ENCODE peak calls at places on chromosomes 2 and 18, in six cellular contexts. H is right lobe of liver, Q is IMR-90, J is left ventricle myocardium inferior, W is BE2C, N is breast epithelium. I is an unnamed sample.

GRCh38 chr2:35298493-35298892 is 1057.1 kb upstream of the CRIM1 start:
- DNase-seq in H (no peak), Q (no peak), J (no peak), W (peak; percentile 9), N (peak; percentile 38), I (no peak)

GRCh38 chr2:148303166-148303565 is 282.3 kb downstream of the MBD5 start:
- DNase-seq in H (no peak), Q (no peak), J (no peak), W (no peak), N (no peak), I (no peak)

GRCh38 chr2:36287363-36288275 is 68.0 kb upstream of the CRIM1 start:
- DNase-seq in H (no peak), Q (peak; percentile 86), J (no peak), W (no peak), N (no peak), I (no peak)

GRCh38 chr2:165573534-165574461 is 104.3 kb downstream of the CSRNP3 start:
- DNase-seq in H (peak; percentile 62), Q (no peak), J (peak; percentile 36), W (peak; percentile 66), N (peak; percentile 33), I (no peak)

GRCh38 chr2:132884692-132885091 is 214.7 kb upstream of the LYPD1 start:
- DNase-seq in H (no peak), Q (no peak), J (no peak), W (no peak), N (no peak), I (no peak)

GRCh38 chr18:25099838-25100393 is 252.1 kb downstream of the ZNF521 start:
- DNase-seq in H (no peak), Q (peak; percentile 40), J (no peak), W (no peak), N (no peak), I (no peak)

GRCh38 chr2:230672836-230673235 is 39.8 kb upstream of the CAB39 start:
- DNase-seq in H (no peak), Q (no peak), J (no peak), W (no peak), N (no peak), I (no peak)

GRCh38 chr18:26466026-26466425 is 82.3 kb downstream of the KCTD1 start:
- DNase-seq in H (no peak), Q (no peak), J (no peak), W (no peak), N (no peak), I (no peak)

GRCh38 chr2:37585982-37586621 is 85.3 kb downstream of the CDC42EP3 start:
- DNase-seq in H (no peak), Q (peak; percentile 93), J (no peak), W (no peak), N (peak; percentile 59), I (peak; percentile 50)

GRCh38 chr2:241943209-241943850 is 73.8 kb downstream of the RTP5 start:
- DNase-seq in H (no peak), Q (no peak), J (no peak), W (no peak), N (no peak), I (no peak)

GRCh38 chr2:56770490-56770889 is 586.7 kb downstream of the CCDC85A start:
- DNase-seq in H (no peak), Q (peak; percentile 7), J (no peak), W (no peak), N (no peak), I (no peak)

GRCh38 chr2:191155608-191156071 is 4.8 kb upstream of the STAT4 start:
- DNase-seq in H (no peak), Q (peak; percentile 70), J (no peak), W (no peak), N (no peak), I (no peak)

GRCh38 chr2:12262681-12263436 is 453.9 kb upstream of the TRIB2 start:
- DNase-seq in H (no peak), Q (peak; percentile 77), J (no peak), W (no peak), N (no peak), I (no peak)

GRCh38 chr2:238711346-238711745 is 136.5 kb upstream of the TWIST2 start:
- DNase-seq in H (no peak), Q (no peak), J (no peak), W (no peak), N (no peak), I (no peak)

GRCh38 chr2:196486145-196486544 is 153.4 kb upstream of the CCDC150 start:
- DNase-seq in H (no peak), Q (no peak), J (no peak), W (no peak), N (no peak), I (no peak)

GRCh38 chr18:56869189-56869777 is 218.1 kb downstream of the WDR7 start:
- DNase-seq in H (no peak), Q (peak; percentile 73), J (no peak), W (no peak), N (no peak), I (no peak)

GRCh38 chr2:75560768-75561565 is at the start of gene EVA1A:
- DNase-seq in H (peak; percentile 73), Q (peak; percentile 81), J (peak; percentile 24), W (peak; percentile 4), N (peak; percentile 36), I (peak; percentile 90)

GRCh38 chr18:53756607-53756972 is 467.9 kb downstream of the MBD2 start:
- DNase-seq in H (no peak), Q (no peak), J (no peak), W (no peak), N (no peak), I (no peak)

GRCh38 chr18:29439398-29439797 is 1262.5 kb upstream of the CDH2 start:
- DNase-seq in H (no peak), Q (no peak), J (no peak), W (no peak), N (no peak), I (no peak)

GRCh38 chr2:88857951-88858406 is 166.5 kb downstream of the RPIA start:
- DNase-seq in H (peak; percentile 26), Q (peak; percentile 62), J (no peak), W (no peak), N (no peak), I (peak; percentile 36)

GRCh38 chr2:231890896-231891513 is 35.2 kb downstream of the NPPC start:
- DNase-seq in H (no peak), Q (no peak), J (no peak), W (no peak), N (no peak), I (no peak)

GRCh38 chr2:240928476-240929363 is 22.6 kb downstream of the CROCC2 start:
- DNase-seq in H (no peak), Q (no peak), J (peak; percentile 13), W (no peak), N (peak; percentile 5), I (peak; percentile 46)
- H3K4me1 ChIP-seq in H (no peaks in the 10 kb centered on the region), Q (peaks cover 1% of the 10 kb centered on the region), J (peaks cover 10% of the 10 kb centered on the region), W (no peaks in the 10 kb centered on the region), N (no peaks in the 10 kb centered on the region), I (no peaks in the 10 kb centered on the region)

DNA sequence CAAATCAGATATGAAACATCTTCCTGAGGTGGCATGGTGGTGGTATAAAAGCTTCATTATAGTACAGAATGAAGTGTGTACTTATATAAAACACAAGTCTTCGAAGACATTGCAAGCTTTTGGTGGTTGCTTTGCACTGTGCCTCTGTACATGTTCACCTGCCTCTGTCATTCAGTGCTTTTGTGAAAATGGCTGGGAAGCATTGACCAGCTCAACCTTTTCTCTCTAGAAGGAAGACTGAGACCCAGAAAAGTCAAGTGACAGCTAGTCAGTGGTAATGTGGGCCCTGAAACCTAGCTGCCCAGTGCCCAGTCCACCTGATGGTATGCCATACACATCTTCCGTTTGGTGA is 12.1 kb downstream of the ITGA6 start:
- DNase-seq in H (no peak), Q (no peak), J (no peak), W (no peak), N (no peak), I (no peak)
- H3K4me1 ChIP-seq in H (no peaks in the 10 kb centered on the region), Q (peaks cover 11% of the 10 kb centered on the region), J (peaks cover 96% of the 10 kb centered on the region), W (no peaks in the 10 kb centered on the region), N (peaks cover 11% of the 10 kb centered on the region), I (peaks cover 20% of the 10 kb centered on the region)

GRCh38 chr18:79429381-79429780 is 33.7 kb downstream of the NFATC1 start:
- DNase-seq in H (no peak), Q (no peak), J (no peak), W (no peak), N (no peak), I (no peak)
- H3K4me1 ChIP-seq in H (no peaks in the 10 kb centered on the region), Q (no peaks in the 10 kb centered on the region), J (no peaks in the 10 kb centered on the region), W (no peaks in the 10 kb centered on the region), N (no peaks in the 10 kb centered on the region), I (no peaks in the 10 kb centered on the region)

DNA sequence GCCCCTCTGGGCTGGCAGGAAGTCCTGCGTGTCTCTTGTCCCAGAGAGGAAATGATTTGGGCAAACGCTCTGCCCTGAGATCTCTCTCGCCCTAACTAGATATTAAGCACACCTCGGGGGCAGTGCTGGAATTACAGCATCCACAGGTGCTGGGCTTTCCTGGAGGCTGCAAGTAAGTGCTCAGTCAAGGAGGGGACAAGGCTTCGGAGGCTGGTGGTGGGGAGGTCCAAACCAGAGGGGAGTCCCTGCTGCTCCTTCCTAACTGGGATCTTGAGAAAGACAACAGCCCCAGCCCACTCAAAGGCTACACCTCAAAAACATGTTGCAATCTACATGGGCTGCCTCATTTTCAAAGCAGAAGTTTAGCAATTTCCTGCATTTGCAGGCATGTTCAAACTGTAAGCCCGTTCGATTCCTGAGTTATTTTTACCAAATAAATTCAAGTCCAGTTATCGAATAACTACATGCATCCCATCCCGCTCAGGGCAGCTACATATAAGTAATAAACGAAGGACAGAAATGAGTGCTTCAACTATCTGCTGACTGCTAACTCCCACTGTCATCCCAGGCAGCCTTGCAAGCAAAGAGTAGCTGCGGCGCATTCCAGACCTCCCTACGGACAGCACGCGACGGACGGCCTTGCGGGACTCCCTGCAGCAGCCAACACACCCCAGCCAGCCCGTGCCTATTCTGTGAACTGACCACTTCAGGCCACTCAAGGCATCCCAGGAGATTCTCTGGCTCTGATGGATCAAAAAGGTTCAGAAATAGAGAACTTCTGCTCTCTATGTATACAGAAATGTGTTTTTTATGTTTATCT is 27.5 kb downstream of the ZNF516 start:
- DNase-seq in H (no peak), Q (peak; percentile 40), J (no peak), W (no peak), N (no peak), I (peak; percentile 55)
- H3K4me1 ChIP-seq in H (no peaks in the 10 kb centered on the region), Q (peaks cover 12% of the 10 kb centered on the region), J (peaks cover 40% of the 10 kb centered on the region), W (no peaks in the 10 kb centered on the region), N (no peaks in the 10 kb centered on the region), I (peaks cover 3% of the 10 kb centered on the region)

GRCh38 chr2:108585446-108585845 is 51.2 kb downstream of the LIMS1 start:
- DNase-seq in H (no peak), Q (no peak), J (no peak), W (no peak), N (no peak), I (no peak)
- H3K4me1 ChIP-seq in H (no peaks in the 10 kb centered on the region), Q (peaks cover 25% of the 10 kb centered on the region), J (peaks cover 58% of the 10 kb centered on the region), W (no peaks in the 10 kb centered on the region), N (no peaks in the 10 kb centered on the region), I (peaks cover 41% of the 10 kb centered on the region)